ENCODE peak calls at places on chromosomes 5 and 9, in seven cellular contexts. W, N, X, I, B, J and A are unnamed samples.

GRCh38 chr9:127539259-127539981 is 72.7 kb upstream of the STXBP1 start:
- DNase-seq in W (no peak), N (no peak), X (peak; percentile 70), I (no peak), B (no peak), J (no peak), A (no peak)

GRCh38 chr9:91443994-91444392 is 20.4 kb upstream of the NFIL3 start:
- DNase-seq in W (no peak), N (no peak), X (no peak), I (no peak), B (no peak), J (no peak), A (no peak)

GRCh38 chr9:132142883-132143282 is 19.0 kb upstream of the NTNG2 start:
- DNase-seq in W (no peak), N (no peak), X (no peak), I (no peak), B (no peak), J (no peak), A (no peak)

GRCh38 chr5:41708604-41708940 is 161.7 kb downstream of the OXCT1 start:
- DNase-seq in W (no peak), N (no peak), X (no peak), I (no peak), B (no peak), J (no peak), A (no peak)

GRCh38 chr5:158387499-158387898 is 528.6 kb upstream of the CLINT1 start:
- DNase-seq in W (no peak), N (no peak), X (no peak), I (no peak), B (no peak), J (no peak), A (no peak)

GRCh38 chr9:71681104-71681707 is 87.1 kb downstream of the CEMIP2 start:
- DNase-seq in W (no peak), N (no peak), X (peak; percentile 79), I (no peak), B (no peak), J (no peak), A (no peak)

GRCh38 chr5:128378636-128379035 is 159.4 kb downstream of the FBN2 start:
- DNase-seq in W (no peak), N (no peak), X (peak; percentile 4), I (no peak), B (no peak), J (no peak), A (no peak)

GRCh38 chr5:5560016-5560415 is 137.5 kb downstream of the ICE1 start:
- DNase-seq in W (no peak), N (no peak), X (no peak), I (no peak), B (no peak), J (no peak), A (no peak)

GRCh38 chr9:104682642-104683041 is 11.7 kb upstream of the OR13D1 start:
- DNase-seq in W (no peak), N (peak; percentile 14), X (peak; percentile 67), I (no peak), B (peak; percentile 4), J (peak; percentile 38), A (no peak)

GRCh38 chr9:91187965-91188344 is 173.8 kb downstream of the AUH start:
- DNase-seq in W (no peak), N (no peak), X (peak; percentile 95), I (no peak), B (no peak), J (no peak), A (no peak)